ENCODE peak calls at places on chromosomes 7 and 10, in four cellular contexts. H, O, F and W are unnamed samples.
A peak's percentile ranks its signal among the peaks of the same experiment; 100 is the strongest.

GRCh38 chr10:124383496-124383895 is 35.2 kb downstream of the OAT start:
- DNase-seq in H (no peak), O (no peak), F (no peak), W (no peak)

GRCh38 chr7:129980667-129981066 is 27.9 kb upstream of the UBE2H start:
- DNase-seq in H (no peak), O (no peak), F (no peak), W (no peak)

GRCh38 chr10:97229322-97229721 is 43.6 kb upstream of the SLIT1 start:
- DNase-seq in H (no peak), O (no peak), F (no peak), W (no peak)

GRCh38 chr7:88357295-88357694 is 50.6 kb upstream of the STEAP4 start:
- DNase-seq in H (peak; percentile 72), O (no peak), F (peak; percentile 10), W (peak; percentile 4)

GRCh38 chr7:29748286-29749099 is 57.8 kb upstream of the WIPF3 start:
- DNase-seq in H (peak; percentile 15), O (peak; percentile 28), F (peak; percentile 80), W (no peak)

GRCh38 chr10:124740374-124741280 is 3.6 kb downstream of the FAM53B start:
- DNase-seq in H (peak; percentile 88), O (peak; percentile 64), F (peak; percentile 52), W (no peak)

GRCh38 chr10:97333601-97334369 is 744 bp downstream of the FRAT2 start:
- DNase-seq in H (peak; percentile 52), O (peak; percentile 34), F (peak; percentile 59), W (no peak)

GRCh38 chr10:112269266-112269665 is 13.9 kb upstream of the TECTB start:
- DNase-seq in H (peak; percentile 7), O (no peak), F (no peak), W (no peak)

GRCh38 chr10:123769647-123770046 is 103.5 kb downstream of the GPR26 start:
- DNase-seq in H (no peak), O (no peak), F (no peak), W (no peak)

GRCh38 chr10:21048086-21048485 is 151.0 kb upstream of the NEBL start:
- DNase-seq in H (no peak), O (peak; percentile 8), F (no peak), W (no peak)

GRCh38 chr10:22253578-22253882 is 35.7 kb upstream of the EBLN1 start:
- DNase-seq in H (no peak), O (no peak), F (no peak), W (no peak)

GRCh38 chr10:123451607-123452245 is 214.4 kb upstream of the GPR26 start:
- DNase-seq in H (no peak), O (no peak), F (peak; percentile 43), W (no peak)

GRCh38 chr7:134552105-134552504 is 3.2 kb downstream of the AKR1B15 start:
- DNase-seq in H (no peak), O (no peak), F (peak; percentile 34), W (no peak)

GRCh38 chr7:148811892-148812291 is 72.2 kb downstream of the EZH2 start:
- DNase-seq in H (no peak), O (no peak), F (no peak), W (no peak)

GRCh38 chr7:49866076-49866735 is 92.8 kb downstream of the VWC2 start:
- DNase-seq in H (peak; percentile 89), O (peak; percentile 76), F (no peak), W (peak; percentile 83)

DNA sequence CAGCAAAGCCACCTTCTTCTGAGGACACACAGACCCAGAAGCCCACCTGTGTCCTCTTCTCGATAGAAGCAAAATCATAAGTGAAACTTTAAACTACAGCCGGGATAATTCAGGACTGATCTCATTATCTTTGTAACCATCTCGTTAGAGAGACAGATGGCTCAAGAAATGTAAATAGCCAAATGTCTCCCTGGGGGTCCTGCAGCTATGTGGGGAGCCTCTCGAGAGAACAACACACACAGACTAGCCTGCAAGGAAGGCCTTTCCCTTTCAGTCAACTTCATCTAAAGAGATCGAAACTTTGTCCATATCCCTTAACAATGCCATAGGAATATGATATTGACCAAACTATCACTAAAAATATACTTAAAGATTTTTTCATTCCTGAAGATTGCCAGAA is 93.5 kb downstream of the VWC2 start:
- DNase-seq in H (no peak), O (no peak), F (no peak), W (no peak)
- H3K27ac ChIP-seq in H (no peak overlapping the region), O (no peak overlapping the region), F (no peak overlapping the region), W (no peak overlapping the region)

DNA sequence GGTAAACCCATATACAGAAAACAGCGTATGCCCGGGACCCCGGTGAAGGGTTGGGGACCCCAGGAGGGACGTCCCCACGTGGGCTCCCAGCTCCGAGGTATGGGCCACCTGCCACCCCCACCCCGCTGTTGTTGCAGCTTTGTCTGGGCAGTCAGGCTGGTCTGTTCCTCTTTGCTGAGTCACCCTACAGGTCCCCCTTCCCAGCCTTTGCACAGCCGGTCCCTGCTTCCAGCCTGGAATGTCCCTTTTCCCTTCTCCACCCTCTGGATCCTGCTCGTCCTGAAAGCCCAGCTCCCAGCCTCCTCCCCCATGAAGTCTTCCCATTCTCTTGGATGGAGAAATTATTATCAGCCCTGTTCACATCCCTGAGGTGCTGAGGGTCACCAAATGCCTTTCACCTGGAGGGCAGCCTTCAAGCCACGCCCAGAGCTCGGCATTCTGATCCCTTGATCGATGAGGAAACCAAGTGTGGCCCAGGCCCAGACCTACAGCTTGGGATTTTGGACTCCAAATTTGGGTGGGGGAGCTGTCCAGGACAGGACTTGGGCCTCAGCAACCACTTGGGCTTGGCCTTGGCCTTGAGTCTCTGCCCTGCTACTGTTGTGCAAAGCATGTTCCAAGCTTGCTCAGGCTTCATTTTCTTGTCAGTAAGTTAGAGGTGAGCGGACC is 2.6 kb downstream of the CLDN4 start:
- DNase-seq in H (no peak), O (no peak), F (peak; percentile 78), W (no peak)
- H3K27ac ChIP-seq in H (no peak overlapping the region), O (peak overlapping the region; percentile 52), F (peak overlapping the region; percentile 99), W (no peak overlapping the region)

GRCh38 chr7:80278737-80279136 is 144.1 kb downstream of the GNAI1 start:
- DNase-seq in H (no peak), O (no peak), F (no peak), W (no peak)
- H3K27ac ChIP-seq in H (no peak overlapping the region), O (no peak overlapping the region), F (peak overlapping the region; percentile 54), W (peak overlapping the region; percentile 81)

GRCh38 chr7:113086928-113087277 is 276 bp upstream of the GPR85 start:
- DNase-seq in H (no peak), O (no peak), F (no peak), W (no peak)

GRCh38 chr7:113084499-113085172 is 2.0 kb downstream of the GPR85 start:
- DNase-seq in H (no peak), O (no peak), F (no peak), W (no peak)

GRCh38 chr7:113087278-113087998 is 811 bp upstream of the GPR85 start:
- DNase-seq in H (no peak), O (peak; percentile 64), F (peak; percentile 41), W (peak; percentile 9)

GRCh38 chr7:113086431-113086888 is at the start of gene GPR85:
- DNase-seq in H (peak; percentile 28), O (peak; percentile 38), F (peak; percentile 90), W (no peak)

GRCh38 chr7:113085781-113086390 is 741 bp downstream of the GPR85 start:
- DNase-seq in H (no peak), O (no peak), F (no peak), W (no peak)
- H3K27ac ChIP-seq in H (no peak overlapping the region), O (no peak overlapping the region), F (no peak overlapping the region), W (no peak overlapping the region)